ENCODE peak calls at places on chromosomes 5 and 9, in ten cellular contexts. L, Y, D, R, U, Z, X, K, P and S are unnamed samples.

GRCh38 chr5:3590253-3590966 is 5.2 kb upstream of the IRX1 start:
- DNase-seq in L (no peak), U (no peak), P (peak; percentile 82), D (no peak), X (no peak), R (no peak), Z (no peak), Y (peak; percentile 48), K (no peak), S (no peak)

GRCh38 chr5:71830626-71831539 is 111.8 kb downstream of the CARTPT start:
- DNase-seq in U (peak; percentile 78), X (peak; percentile 87), K (no peak), L (no peak), Y (peak; percentile 89), Z (peak; percentile 95), R (no peak), P (no peak), D (peak; percentile 82), S (no peak)

GRCh38 chr5:89087128-89087527 is 204.1 kb upstream of the MEF2C start:
- DNase-seq in Z (no peak), K (no peak), Y (no peak), L (no peak), D (no peak), R (no peak), P (no peak), U (no peak), X (no peak), S (no peak)

GRCh38 chr5:150079655-150080461 is 6.5 kb downstream of the CSF1R start:
- DNase-seq in L (no peak), D (peak; percentile 53), Z (no peak), P (no peak), U (no peak), R (no peak), K (no peak), Y (no peak), X (no peak), S (no peak)

GRCh38 chr5:66498791-66499207 is 97.4 kb upstream of the MAST4 start:
- DNase-seq in P (no peak), D (peak; percentile 73), U (peak; percentile 15), Z (no peak), R (no peak), K (no peak), Y (no peak), L (no peak), X (no peak), S (no peak)

GRCh38 chr5:131262953-131263541 is 806 bp upstream of the CDC42SE2 start:
- DNase-seq in Y (no peak), P (peak; percentile 45), Z (no peak), R (no peak), D (no peak), K (peak; percentile 51), U (no peak), L (no peak), X (peak; percentile 25), S (no peak)

GRCh38 chr9:106717686-106718085 is 145.3 kb upstream of the ZNF462 start:
- DNase-seq in Z (peak; percentile 77), P (no peak), D (peak; percentile 48), Y (no peak), K (peak; percentile 74), R (no peak), X (peak; percentile 92), L (no peak), U (peak; percentile 85), S (no peak)

GRCh38 chr9:113715086-113715485 is 161.0 kb upstream of the ZNF618 start:
- DNase-seq in Z (peak; percentile 42), P (no peak), U (peak; percentile 22), R (no peak), X (peak; percentile 18), L (no peak), K (no peak), Y (no peak), D (peak; percentile 87), S (no peak)

GRCh38 chr5:96245401-96246091 is 187.5 kb downstream of the PCSK1 start:
- DNase-seq in U (no peak), Z (peak; percentile 38), X (no peak), Y (no peak), R (no peak), P (no peak), D (no peak), L (no peak), K (no peak), S (no peak)

GRCh38 chr5:53882637-53883036 is 322.2 kb downstream of the NDUFS4 start:
- DNase-seq in Z (peak; percentile 38), U (peak; percentile 23), L (no peak), D (no peak), Y (no peak), X (peak; percentile 38), P (no peak), K (no peak), R (no peak), S (no peak)

GRCh38 chr5:113514263-113514590 is 733 bp downstream of the YTHDC2 start:
- DNase-seq in L (no peak), X (no peak), Y (no peak), K (no peak), U (peak; percentile 20), Z (peak; percentile 65), D (peak; percentile 18), P (no peak), R (no peak), S (no peak)

GRCh38 chr9:106039151-106039935 is 345.0 kb downstream of the TMEM38B start:
- DNase-seq in U (no peak), Z (no peak), K (no peak), R (no peak), D (no peak), P (no peak), X (no peak), Y (no peak), L (no peak), S (no peak)

GRCh38 chr5:151584057-151584937 is 6.8 kb downstream of the FAT2 start:
- DNase-seq in K (no peak), X (no peak), R (no peak), Y (no peak), P (no peak), U (no peak), Z (no peak), L (no peak), D (peak; percentile 59), S (no peak)